ENCODE peak calls at places on chromosomes 11 and 22, in four cellular contexts. F, K, I and Z are unnamed samples.

GRCh38 chr11:125062931-125063428 is at the start of gene SLC37A2:
- DNase-seq in F (no peak), K (peak; percentile 37), I (no peak), Z (peak; percentile 12)

GRCh38 chr11:66006134-66006890 is 4.0 kb downstream of the BANF1 start:
- DNase-seq in F (no peak), K (no peak), I (no peak), Z (no peak)

GRCh38 chr11:7833527-7833926 is 36.8 kb upstream of the OR5P2 start:
- DNase-seq in F (no peak), K (no peak), I (no peak), Z (no peak)

GRCh38 chr11:134464981-134465730 is 53.1 kb upstream of the B3GAT1 start:
- DNase-seq in F (no peak), K (no peak), I (no peak), Z (no peak)

GRCh38 chr11:67357831-67358555 is 4.6 kb upstream of the POLD4 start:
- DNase-seq in F (no peak), K (no peak), I (no peak), Z (no peak)

GRCh38 chr22:42648368-42649260 is 578 bp downstream of the CYB5R3 start:
- DNase-seq in F (no peak), K (no peak), I (no peak), Z (no peak)

GRCh38 chr11:102868359-102868758 is 6.4 kb downstream of the MMP12 start:
- DNase-seq in F (no peak), K (no peak), I (no peak), Z (no peak)

GRCh38 chr11:112797072-112797471 is 164.1 kb upstream of the NCAM1 start:
- DNase-seq in F (no peak), K (no peak), I (no peak), Z (no peak)

GRCh38 chr11:116384407-116384806 is 388.4 kb downstream of the BUD13 start:
- DNase-seq in F (no peak), K (no peak), I (no peak), Z (no peak)

GRCh38 chr11:43930868-43931716 is 11.3 kb upstream of the C11orf96 start:
- DNase-seq in F (no peak), K (no peak), I (no peak), Z (no peak)

GRCh38 chr11:15991174-15991655 is 365.1 kb downstream of the SOX6 start:
- DNase-seq in F (no peak), K (no peak), I (no peak), Z (no peak)

GRCh38 chr11:85475637-85476517 is 151.3 kb downstream of the DLG2 start:
- DNase-seq in F (no peak), K (no peak), I (no peak), Z (no peak)

GRCh38 chr22:40414838-40415505 is 44.6 kb downstream of the SGSM3 start:
- DNase-seq in F (no peak), K (no peak), I (no peak), Z (no peak)